ENCODE peak calls at places on chromosome 17, in nine cellular contexts. Q is COR-L47; X is memory B cell; R is AG09309; A is CD8-positive, alpha-beta memory T cell; Y is body of pancreas; J is transverse colon; V is kidney tubule cell; E is AG08395. P is an unnamed sample.

GRCh38 chr17:39632153-39632941 is 4.6 kb upstream of the STARD3 start:
- DNase-seq in Q (peak), X (no peak), R (no peak), A (no peak), Y (peak), J (peak), V (no peak), E (no peak), P (no peak)

GRCh38 chr17:81641825-81642489 is 5.0 kb downstream of the TSPAN10 start:
- DNase-seq in Q (no peak), X (no peak), R (peak), A (no peak), Y (no peak), J (no peak), V (peak), E (peak), P (peak)

GRCh38 chr17:61407211-61407911 is 7.7 kb downstream of the TBX2 start:
- DNase-seq in Q (no peak), X (no peak), R (no peak), A (no peak), Y (no peak), J (no peak), V (peak), E (no peak), P (no peak)

GRCh38 chr17:78759203-78759968 is 22.7 kb downstream of the CYTH1 start:
- DNase-seq in Q (peak), X (peak), R (no peak), A (peak), Y (peak), J (peak), V (no peak), E (no peak), P (no peak)

GRCh38 chr17:58330544-58330996 is 2.0 kb upstream of the TSPOAP1 start:
- DNase-seq in Q (no peak), X (no peak), R (no peak), A (no peak), Y (no peak), J (no peak), V (no peak), E (no peak), P (no peak)

GRCh38 chr17:5686246-5686645 is 101.9 kb upstream of the NLRP1 start:
- DNase-seq in Q (no peak), X (no peak), R (no peak), A (no peak), Y (no peak), J (no peak), V (no peak), E (no peak), P (no peak)

GRCh38 chr17:10557422-10557821 is 8.0 kb upstream of the MYH2 start:
- DNase-seq in Q (no peak), X (no peak), R (peak), A (no peak), Y (peak), J (no peak), V (no peak), E (peak), P (peak)

GRCh38 chr17:36674278-36674650 is 72.9 kb downstream of the MRM1 start:
- DNase-seq in Q (no peak), X (no peak), R (no peak), A (peak), Y (no peak), J (peak), V (peak), E (no peak), P (no peak)

GRCh38 chr17:81676906-81677305 is 6.7 kb downstream of the ARL16 start:
- DNase-seq in Q (no peak), X (no peak), R (no peak), A (no peak), Y (no peak), J (no peak), V (no peak), E (no peak), P (no peak)

GRCh38 chr17:33977729-33978514 is 277.2 kb upstream of the CCL2 start:
- DNase-seq in Q (no peak), X (no peak), R (no peak), A (no peak), Y (no peak), J (no peak), V (no peak), E (no peak), P (no peak)

GRCh38 chr17:72270530-72270929 is 149.7 kb downstream of the SOX9 start:
- DNase-seq in Q (peak), X (no peak), R (peak), A (no peak), Y (peak), J (no peak), V (peak), E (peak), P (peak)

GRCh38 chr17:1574697-1575471 is 12.3 kb upstream of the PITPNA start:
- DNase-seq in Q (no peak), X (no peak), R (no peak), A (no peak), Y (peak), J (no peak), V (no peak), E (no peak), P (no peak)

GRCh38 chr17:72150632-72151460 is 30.0 kb downstream of the SOX9 start:
- DNase-seq in Q (no peak), X (no peak), R (no peak), A (no peak), Y (no peak), J (no peak), V (no peak), E (no peak), P (no peak)

GRCh38 chr17:37043201-37043600 is 94.4 kb downstream of the AATF start:
- DNase-seq in Q (no peak), X (no peak), R (no peak), A (no peak), Y (no peak), J (no peak), V (peak), E (no peak), P (no peak)

GRCh38 chr17:16988749-16989229 is 16.9 kb upstream of the TNFRSF13B start:
- DNase-seq in Q (no peak), X (no peak), R (no peak), A (no peak), Y (peak), J (peak), V (no peak), E (no peak), P (no peak)

GRCh38 chr17:79080349-79080748 is 5.7 kb downstream of the ENGASE start:
- DNase-seq in Q (no peak), X (no peak), R (no peak), A (no peak), Y (no peak), J (no peak), V (no peak), E (no peak), P (no peak)

GRCh38 chr17:78107976-78108725 is 20.4 kb downstream of the TMC6 start:
- DNase-seq in Q (no peak), X (no peak), R (no peak), A (no peak), Y (no peak), J (peak), V (no peak), E (no peak), P (no peak)

GRCh38 chr17:50924300-50924699 is 58.1 kb upstream of the TOB1 start:
- DNase-seq in Q (no peak), X (no peak), R (no peak), A (no peak), Y (no peak), J (no peak), V (no peak), E (no peak), P (no peak)

GRCh38 chr17:74108126-74108705 is 95.3 kb upstream of the RPL38 start:
- DNase-seq in Q (no peak), X (no peak), R (no peak), A (no peak), Y (no peak), J (no peak), V (no peak), E (no peak), P (no peak)

GRCh38 chr17:74779948-74780400 is 3.8 kb upstream of the NAT9 start:
- DNase-seq in Q (no peak), X (peak), R (no peak), A (peak), Y (peak), J (peak), V (no peak), E (no peak), P (no peak)